ENCODE peak calls at places on chromosomes 6 and 20, in six cellular contexts. D is activated CD8-positive, alpha-beta memory T cell treated with anti-CD3 and anti-CD28 coated beads for 48 hours; N is stimulated activated CD8-positive, alpha-beta memory T cell treated with anti-CD3 and anti-CD28 coated beads, Interleukin-4, amount 100 ng/mL, for 24 hours; F is MCF 10A; O is left ventricle myocardium inferior; S is iris pigment epithelial cell. G is an unnamed sample.

GRCh38 chr20:49567421-49568256 is at the start of gene PTGIS:
- DNase-seq in S (no peak), D (no peak), N (no peak), F (no peak), O (no peak), G (no peak)

GRCh38 chr20:1397710-1398109 is 4.9 kb upstream of the FKBP1A start:
- DNase-seq in D (no peak), F (peak; percentile 4), N (no peak), O (no peak), S (no peak), G (no peak)

GRCh38 chr6:69027861-69028260 is 392.8 kb downstream of the ADGRB3 start:
- DNase-seq in D (no peak), N (no peak), S (no peak), O (no peak), F (no peak), G (no peak)

GRCh38 chr20:3697588-3698235 is 14.7 kb downstream of the SIGLEC1 start:
- DNase-seq in N (no peak), F (no peak), S (no peak), D (no peak), O (no peak), G (no peak)

GRCh38 chr20:36246410-36246809 is 10.1 kb downstream of the AAR2 start:
- DNase-seq in O (no peak), N (no peak), F (no peak), S (no peak), D (no peak), G (no peak)

GRCh38 chr6:137372532-137372931 is 121.7 kb downstream of the OLIG3 start:
- DNase-seq in O (no peak), D (no peak), F (no peak), N (no peak), S (no peak), G (no peak)

GRCh38 chr6:154247119-154247814 is 109.3 kb downstream of the IPCEF1 start:
- DNase-seq in S (no peak), O (no peak), D (no peak), F (peak; percentile 4), N (no peak), G (no peak)

GRCh38 chr6:34709386-34709785 is 12.8 kb upstream of the ILRUN start:
- DNase-seq in S (peak; percentile 56), D (no peak), O (peak; percentile 83), F (peak; percentile 51), N (no peak), G (no peak)

GRCh38 chr6:49087372-49087771 is 375.7 kb downstream of the MMUT start:
- DNase-seq in N (no peak), S (no peak), D (no peak), O (no peak), F (no peak), G (no peak)

GRCh38 chr6:163694988-163695942 is 280.7 kb downstream of the QKI start:
- DNase-seq in D (no peak), S (peak; percentile 4), O (no peak), F (no peak), N (no peak), G (no peak)

GRCh38 chr6:54217018-54217417 is 91.2 kb upstream of the TINAG start:
- DNase-seq in N (no peak), S (peak; percentile 5), O (no peak), F (no peak), D (no peak), G (no peak)

GRCh38 chr20:46131396-46131795 is 13.3 kb downstream of the CD40 start:
- DNase-seq in F (no peak), S (peak; percentile 76), D (no peak), O (no peak), N (no peak), G (no peak)

GRCh38 chr6:14711056-14711703 is 534.7 kb upstream of the JARID2 start:
- DNase-seq in N (no peak), F (peak; percentile 83), S (peak; percentile 85), O (no peak), D (no peak), G (no peak)